ENCODE peak calls at places on chromosome 17, in eight cellular contexts. One of them, this sample, is unnamed.

GRCh38 chr17:9294661-9295210 is 273.4 kb downstream of the NTN1 start:
- DNase-seq in CD8-positive, alpha-beta T cell: no peak
- DNase-seq in GM13977: no peak
- DNase-seq in cardiac fibroblast: no peak
- DNase-seq in H9: no peak
- DNase-seq in WTC11: no peak
- DNase-seq in mucosa of descending colon: no peak
- DNase-seq in astrocyte of the cerebellum: no peak
- DNase-seq in this sample: no peak

GRCh38 chr17:28949185-28950016 is 1.9 kb downstream of the PHF12 start:
- DNase-seq in cardiac fibroblast: peak
- DNase-seq in mucosa of descending colon: peak
- DNase-seq in CD8-positive, alpha-beta T cell: peak
- DNase-seq in GM13977: peak
- DNase-seq in WTC11: peak
- DNase-seq in astrocyte of the cerebellum: no peak
- DNase-seq in H9: peak
- DNase-seq in this sample: peak

GRCh38 chr17:58219789-58220183 is 731 bp upstream of the MKS1 start:
- DNase-seq in astrocyte of the cerebellum: no peak
- DNase-seq in H9: no peak
- DNase-seq in CD8-positive, alpha-beta T cell: no peak
- DNase-seq in GM13977: no peak
- DNase-seq in WTC11: no peak
- DNase-seq in cardiac fibroblast: no peak
- DNase-seq in mucosa of descending colon: no peak
- DNase-seq in this sample: no peak

GRCh38 chr17:50550661-50551432 is 3.9 kb downstream of the SPATA20 start:
- DNase-seq in mucosa of descending colon: peak
- DNase-seq in cardiac fibroblast: peak
- DNase-seq in CD8-positive, alpha-beta T cell: no peak
- DNase-seq in astrocyte of the cerebellum: peak
- DNase-seq in WTC11: peak
- DNase-seq in H9: peak
- DNase-seq in GM13977: no peak
- DNase-seq in this sample: peak

GRCh38 chr17:78231991-78232759 is 744 bp downstream of the TMEM235 start:
- DNase-seq in cardiac fibroblast: no peak
- DNase-seq in mucosa of descending colon: no peak
- DNase-seq in astrocyte of the cerebellum: no peak
- DNase-seq in GM13977: peak
- DNase-seq in WTC11: peak
- DNase-seq in H9: peak
- DNase-seq in CD8-positive, alpha-beta T cell: no peak
- DNase-seq in this sample: peak

GRCh38 chr17:64331946-64332493 is 58.6 kb downstream of the PECAM1 start:
- DNase-seq in WTC11: no peak
- DNase-seq in CD8-positive, alpha-beta T cell: no peak
- DNase-seq in GM13977: no peak
- DNase-seq in cardiac fibroblast: peak
- DNase-seq in H9: no peak
- DNase-seq in astrocyte of the cerebellum: no peak
- DNase-seq in mucosa of descending colon: no peak
- DNase-seq in this sample: no peak

GRCh38 chr17:14886200-14886739 is 378.9 kb downstream of the PMP22 start:
- DNase-seq in CD8-positive, alpha-beta T cell: no peak
- DNase-seq in WTC11: no peak
- DNase-seq in astrocyte of the cerebellum: no peak
- DNase-seq in cardiac fibroblast: peak
- DNase-seq in mucosa of descending colon: no peak
- DNase-seq in GM13977: no peak
- DNase-seq in H9: peak
- DNase-seq in this sample: no peak

GRCh38 chr17:29594441-29595090 is 1.6 kb downstream of the ANKRD13B start:
- DNase-seq in mucosa of descending colon: peak
- DNase-seq in cardiac fibroblast: no peak
- DNase-seq in GM13977: no peak
- DNase-seq in astrocyte of the cerebellum: no peak
- DNase-seq in WTC11: no peak
- DNase-seq in H9: no peak
- DNase-seq in CD8-positive, alpha-beta T cell: no peak
- DNase-seq in this sample: no peak

GRCh38 chr17:12024332-12024731 is 3.7 kb downstream of the MAP2K4 start:
- DNase-seq in H9: no peak
- DNase-seq in CD8-positive, alpha-beta T cell: no peak
- DNase-seq in GM13977: no peak
- DNase-seq in cardiac fibroblast: peak
- DNase-seq in astrocyte of the cerebellum: peak
- DNase-seq in WTC11: no peak
- DNase-seq in mucosa of descending colon: no peak
- DNase-seq in this sample: no peak

GRCh38 chr17:73683788-73684582 is 39.7 kb upstream of the SDK2 start:
- DNase-seq in GM13977: no peak
- DNase-seq in H9: no peak
- DNase-seq in WTC11: no peak
- DNase-seq in astrocyte of the cerebellum: no peak
- DNase-seq in CD8-positive, alpha-beta T cell: no peak
- DNase-seq in cardiac fibroblast: no peak
- DNase-seq in mucosa of descending colon: no peak
- DNase-seq in this sample: no peak

GRCh38 chr17:9021158-9021984 is at the start of gene NTN1:
- DNase-seq in CD8-positive, alpha-beta T cell: peak
- DNase-seq in H9: peak
- DNase-seq in GM13977: peak
- DNase-seq in WTC11: peak
- DNase-seq in cardiac fibroblast: peak
- DNase-seq in astrocyte of the cerebellum: no peak
- DNase-seq in mucosa of descending colon: peak
- DNase-seq in this sample: peak

GRCh38 chr17:69390735-69391501 is 23.6 kb upstream of the MAP2K6 start:
- DNase-seq in CD8-positive, alpha-beta T cell: no peak
- DNase-seq in astrocyte of the cerebellum: no peak
- DNase-seq in H9: no peak
- DNase-seq in WTC11: no peak
- DNase-seq in mucosa of descending colon: peak
- DNase-seq in cardiac fibroblast: no peak
- DNase-seq in GM13977: no peak
- DNase-seq in this sample: no peak

GRCh38 chr17:66417300-66417719 is 114.9 kb downstream of the PRKCA start:
- DNase-seq in astrocyte of the cerebellum: no peak
- DNase-seq in cardiac fibroblast: no peak
- DNase-seq in H9: no peak
- DNase-seq in WTC11: no peak
- DNase-seq in GM13977: no peak
- DNase-seq in mucosa of descending colon: no peak
- DNase-seq in CD8-positive, alpha-beta T cell: no peak
- DNase-seq in this sample: no peak

DNA sequence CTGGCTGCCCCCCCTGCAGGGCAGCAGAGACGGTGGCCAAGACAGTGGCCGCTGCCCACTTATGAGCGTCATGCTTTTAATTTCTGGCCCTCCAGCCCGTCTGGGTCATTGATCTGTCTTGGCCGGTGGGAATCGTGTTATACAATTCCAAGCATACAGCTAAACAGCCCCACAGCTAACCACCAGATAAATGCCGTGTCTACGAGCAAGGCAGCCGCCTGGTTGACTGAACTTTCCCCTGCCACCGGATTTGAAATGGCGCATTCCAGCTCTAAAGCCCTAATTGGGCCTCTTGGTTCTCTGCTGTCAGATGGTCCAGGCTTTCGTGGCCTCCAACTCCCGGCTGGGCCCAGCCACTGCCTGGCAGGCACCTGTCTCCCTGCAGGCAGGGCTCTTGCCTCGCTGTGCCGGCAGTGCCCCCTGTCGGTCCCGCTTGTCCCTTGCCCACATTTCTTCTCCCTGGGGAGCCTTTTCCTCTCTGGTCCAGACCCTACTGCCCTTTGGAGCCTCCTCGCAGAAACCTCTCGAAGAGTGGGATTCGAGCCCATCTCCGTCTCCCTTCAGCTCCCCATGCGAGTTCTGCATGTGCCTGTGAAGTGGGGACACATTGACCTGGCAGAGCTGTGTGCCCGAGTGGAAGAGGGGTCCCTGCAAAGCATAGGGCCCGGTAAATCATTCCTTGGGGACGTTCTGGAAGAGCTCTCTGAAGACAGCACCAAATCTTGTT is 1.8 kb upstream of the RBFOX3 start:
- DNase-seq in cardiac fibroblast: peak
- DNase-seq in mucosa of descending colon: peak
- DNase-seq in CD8-positive, alpha-beta T cell: peak
- DNase-seq in WTC11: peak
- DNase-seq in GM13977: peak
- DNase-seq in H9: peak
- DNase-seq in astrocyte of the cerebellum: no peak
- DNase-seq in this sample: peak
- TF ChIP-seq CTCF in cardiac fibroblast: peak
- TF ChIP-seq CTCF in mucosa of descending colon: peak
- TF ChIP-seq CTCF in CD8-positive, alpha-beta T cell: peak
- TF ChIP-seq CTCF in WTC11: peak
- TF ChIP-seq CTCF in GM13977: peak
- TF ChIP-seq CTCF in H9: peak
- TF ChIP-seq CTCF in astrocyte of the cerebellum: peak
- TF ChIP-seq CTCF in this sample: peak

GRCh38 chr17:31541559-31541958 is 150.1 kb downstream of the RAB11FIP4 start:
- DNase-seq in CD8-positive, alpha-beta T cell: no peak
- DNase-seq in astrocyte of the cerebellum: no peak
- DNase-seq in H9: peak
- DNase-seq in GM13977: no peak
- DNase-seq in WTC11: peak
- DNase-seq in mucosa of descending colon: no peak
- DNase-seq in cardiac fibroblast: no peak
- DNase-seq in this sample: no peak
- TF ChIP-seq CTCF in CD8-positive, alpha-beta T cell: no peak
- TF ChIP-seq CTCF in astrocyte of the cerebellum: peak
- TF ChIP-seq CTCF in H9: peak
- TF ChIP-seq CTCF in GM13977: peak
- TF ChIP-seq CTCF in WTC11: no peak
- TF ChIP-seq CTCF in mucosa of descending colon: no peak
- TF ChIP-seq CTCF in cardiac fibroblast: peak
- TF ChIP-seq CTCF in this sample: no peak

GRCh38 chr17:75390982-75391381 is 14.5 kb downstream of the GRB2 start:
- DNase-seq in cardiac fibroblast: peak
- DNase-seq in mucosa of descending colon: no peak
- DNase-seq in GM13977: no peak
- DNase-seq in WTC11: no peak
- DNase-seq in astrocyte of the cerebellum: no peak
- DNase-seq in CD8-positive, alpha-beta T cell: no peak
- DNase-seq in H9: no peak
- DNase-seq in this sample: no peak

GRCh38 chr17:75396025-75396424 is 9.5 kb downstream of the GRB2 start:
- DNase-seq in astrocyte of the cerebellum: no peak
- DNase-seq in mucosa of descending colon: no peak
- DNase-seq in CD8-positive, alpha-beta T cell: no peak
- DNase-seq in H9: no peak
- DNase-seq in GM13977: no peak
- DNase-seq in cardiac fibroblast: no peak
- DNase-seq in WTC11: no peak
- DNase-seq in this sample: no peak

GRCh38 chr17:75392559-75392958 is 12.9 kb downstream of the GRB2 start:
- DNase-seq in WTC11: no peak
- DNase-seq in CD8-positive, alpha-beta T cell: no peak
- DNase-seq in H9: no peak
- DNase-seq in GM13977: no peak
- DNase-seq in mucosa of descending colon: no peak
- DNase-seq in cardiac fibroblast: no peak
- DNase-seq in astrocyte of the cerebellum: no peak
- DNase-seq in this sample: no peak

GRCh38 chr17:75394332-75394918 is 11.1 kb downstream of the GRB2 start:
- DNase-seq in WTC11: no peak
- DNase-seq in H9: no peak
- DNase-seq in GM13977: no peak
- DNase-seq in mucosa of descending colon: no peak
- DNase-seq in CD8-positive, alpha-beta T cell: no peak
- DNase-seq in cardiac fibroblast: no peak
- DNase-seq in astrocyte of the cerebellum: no peak
- DNase-seq in this sample: no peak

DNA sequence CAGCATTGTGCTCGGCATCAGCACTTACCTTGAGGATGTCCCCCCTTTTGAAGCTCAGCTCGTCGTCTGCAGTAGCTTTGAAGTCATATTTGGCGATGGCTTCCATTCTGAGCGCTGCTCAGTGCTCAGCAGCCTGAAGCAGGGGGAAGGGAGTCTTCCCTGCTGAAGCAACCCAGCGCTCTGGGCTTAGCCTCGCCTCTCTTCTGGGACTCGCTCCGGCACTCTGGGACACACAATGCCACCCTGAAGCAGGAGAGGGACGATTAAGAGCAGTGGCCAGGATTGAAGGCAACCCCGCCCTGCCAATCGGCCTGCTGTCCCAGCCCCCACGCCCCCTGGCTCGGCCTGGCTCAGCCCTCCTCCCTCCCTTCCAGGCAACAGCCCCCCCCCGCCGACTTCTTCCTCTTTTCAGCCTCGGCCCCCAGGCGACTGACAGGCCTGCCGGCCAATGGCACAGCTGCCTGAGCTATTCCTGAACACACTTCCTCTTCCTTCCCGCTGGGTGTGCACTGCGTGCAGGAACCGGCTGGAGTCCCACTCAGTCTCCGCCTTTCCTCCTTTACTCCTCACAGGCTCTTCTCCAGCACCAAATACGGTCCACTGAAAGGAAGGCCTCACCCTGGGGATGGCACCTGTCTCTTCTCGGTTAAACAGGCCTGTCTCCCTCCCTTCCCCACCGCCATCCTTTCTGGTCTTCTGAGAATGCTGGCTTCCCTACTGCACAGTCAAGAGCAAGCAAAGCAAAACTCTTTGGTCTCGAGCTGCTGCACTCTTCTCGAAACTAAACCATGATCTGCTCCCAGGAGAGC is 11.8 kb downstream of the GRB2 start:
- DNase-seq in GM13977: peak
- DNase-seq in mucosa of descending colon: peak
- DNase-seq in CD8-positive, alpha-beta T cell: peak
- DNase-seq in cardiac fibroblast: peak
- DNase-seq in astrocyte of the cerebellum: peak
- DNase-seq in H9: peak
- DNase-seq in WTC11: peak
- DNase-seq in this sample: peak
- TF ChIP-seq CTCF in GM13977: no peak
- TF ChIP-seq CTCF in mucosa of descending colon: no peak
- TF ChIP-seq CTCF in CD8-positive, alpha-beta T cell: no peak
- TF ChIP-seq CTCF in cardiac fibroblast: peak
- TF ChIP-seq CTCF in astrocyte of the cerebellum: no peak
- TF ChIP-seq CTCF in H9: no peak
- TF ChIP-seq CTCF in WTC11: no peak
- TF ChIP-seq CTCF in this sample: no peak

DNA sequence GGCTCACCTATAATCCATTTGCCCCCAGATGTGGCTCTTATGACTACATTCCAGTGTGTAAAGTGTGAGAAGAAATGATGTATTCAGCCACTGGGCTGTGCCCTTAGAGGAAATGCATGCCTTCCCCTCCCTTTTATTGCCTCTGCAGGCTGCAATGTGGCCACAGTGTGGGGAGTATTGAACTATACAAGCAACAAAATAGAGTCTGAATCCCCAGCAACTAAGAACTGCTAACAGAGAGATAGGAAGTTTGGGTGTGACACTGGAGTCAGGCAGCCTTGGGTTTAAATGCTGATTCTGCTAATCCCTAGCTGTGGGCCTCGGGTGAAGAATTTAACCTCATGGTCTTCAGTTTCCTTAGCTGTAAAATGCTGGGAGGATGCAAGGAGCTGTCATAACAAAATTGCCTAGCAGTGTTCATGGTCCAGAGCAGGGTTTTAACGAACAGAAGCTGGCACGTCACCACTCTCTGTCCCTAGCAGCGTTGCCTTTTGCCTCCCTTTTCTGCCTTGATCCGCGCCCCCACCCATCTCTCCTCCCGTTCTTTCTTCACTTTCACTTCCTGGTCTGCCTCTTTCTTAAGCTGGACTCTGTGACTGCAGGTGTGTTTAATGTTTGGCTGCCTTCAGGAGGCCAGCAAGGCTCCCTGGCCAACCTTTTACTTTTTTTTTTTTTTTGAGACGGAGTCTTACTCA is 50.4 kb downstream of the KPNA2 start:
- DNase-seq in mucosa of descending colon: peak
- DNase-seq in WTC11: no peak
- DNase-seq in H9: no peak
- DNase-seq in astrocyte of the cerebellum: no peak
- DNase-seq in GM13977: no peak
- DNase-seq in cardiac fibroblast: no peak
- DNase-seq in CD8-positive, alpha-beta T cell: no peak
- DNase-seq in this sample: no peak
- TF ChIP-seq CTCF in mucosa of descending colon: no peak
- TF ChIP-seq CTCF in WTC11: no peak
- TF ChIP-seq CTCF in H9: no peak
- TF ChIP-seq CTCF in astrocyte of the cerebellum: no peak
- TF ChIP-seq CTCF in GM13977: no peak
- TF ChIP-seq CTCF in cardiac fibroblast: no peak
- TF ChIP-seq CTCF in CD8-positive, alpha-beta T cell: no peak
- TF ChIP-seq CTCF in this sample: no peak